ENCODE peak calls at places on chromosomes 3 and 15, in eight cellular contexts. I is left lung; J is left ventricle myocardium inferior; W is NB4; B is GM12878; S is ascending aorta; R is stomach; T is CD8-positive, alpha-beta T cell. V is an unnamed sample.

GRCh38 chr3:18308096-18308495 is 117.0 kb downstream of the SATB1 start:
- DNase-seq in I (no peak), J (no peak), W (no peak), B (no peak), S (no peak), R (no peak), T (no peak), V (no peak)

GRCh38 chr15:56242576-56243116 is 1.0 kb downstream of the RFX7 start:
- DNase-seq in I (no peak), J (no peak), W (no peak), B (no peak), S (no peak), R (no peak), T (no peak), V (no peak)

GRCh38 chr3:80060664-80061063 is 292.9 kb upstream of the ROBO1 start:
- DNase-seq in I (no peak), J (no peak), W (no peak), B (no peak), S (no peak), R (no peak), T (no peak), V (peak)

GRCh38 chr3:151379083-151379734 is 5.3 kb downstream of the P2RY12 start:
- DNase-seq in I (no peak), J (no peak), W (peak), B (no peak), S (no peak), R (no peak), T (no peak), V (no peak)

GRCh38 chr3:71461749-71462483 is 121.6 kb downstream of the FOXP1 start:
- DNase-seq in I (no peak), J (no peak), W (no peak), B (no peak), S (no peak), R (no peak), T (no peak), V (no peak)

GRCh38 chr3:123021986-123022510 is 5.5 kb downstream of the SEMA5B start:
- DNase-seq in I (no peak), J (no peak), W (no peak), B (no peak), S (no peak), R (no peak), T (no peak), V (no peak)

GRCh38 chr3:126704494-126705214 is 614 bp downstream of the CHCHD6 start:
- DNase-seq in I (peak), J (no peak), W (no peak), B (no peak), S (no peak), R (no peak), T (no peak), V (no peak)

GRCh38 chr3:126288314-126288713 is 68.9 kb downstream of the KLF15 start:
- DNase-seq in I (no peak), J (peak), W (no peak), B (no peak), S (no peak), R (peak), T (no peak), V (no peak)

GRCh38 chr15:75577401-75578205 is 1.5 kb downstream of the PTPN9 start:
- DNase-seq in I (no peak), J (no peak), W (peak), B (no peak), S (no peak), R (no peak), T (no peak), V (no peak)

GRCh38 chr15:56042031-56042430 is 48.6 kb upstream of the NEDD4 start:
- DNase-seq in I (no peak), J (no peak), W (no peak), B (no peak), S (no peak), R (no peak), T (no peak), V (no peak)

GRCh38 chr15:76340802-76341365 is 4.3 kb downstream of the ISL2 start:
- DNase-seq in I (peak), J (no peak), W (no peak), B (no peak), S (no peak), R (no peak), T (no peak), V (no peak)

GRCh38 chr3:65636326-65636725 is 402.4 kb downstream of the MAGI1 start:
- DNase-seq in I (no peak), J (no peak), W (no peak), B (no peak), S (no peak), R (no peak), T (no peak), V (no peak)

GRCh38 chr3:7640787-7641186 is 779.9 kb downstream of the GRM7 start:
- DNase-seq in I (no peak), J (no peak), W (no peak), B (no peak), S (no peak), R (no peak), T (no peak), V (no peak)

GRCh38 chr3:123094492-123094891 is 27.7 kb downstream of the PDIA5 start:
- DNase-seq in I (no peak), J (no peak), W (no peak), B (no peak), S (no peak), R (no peak), T (no peak), V (no peak)

GRCh38 chr3:33363113-33363800 is 76.9 kb downstream of the UBP1 start:
- DNase-seq in I (no peak), J (no peak), W (no peak), B (no peak), S (no peak), R (no peak), T (no peak), V (no peak)

GRCh38 chr3:147120029-147120428 is 286.3 kb downstream of the ZIC4 start:
- DNase-seq in I (no peak), J (no peak), W (peak), B (no peak), S (no peak), R (no peak), T (no peak), V (no peak)

GRCh38 chr15:74609938-74610301 is 5.7 kb upstream of the CLK3 start:
- DNase-seq in I (peak), J (no peak), W (no peak), B (no peak), S (no peak), R (no peak), T (no peak), V (no peak)

GRCh38 chr15:87348746-87349145 is 907.8 kb downstream of the NTRK3 start:
- DNase-seq in I (no peak), J (no peak), W (no peak), B (no peak), S (no peak), R (no peak), T (no peak), V (no peak)

GRCh38 chr15:101070502-101071273 is 151.5 kb downstream of the LRRK1 start:
- DNase-seq in I (no peak), J (no peak), W (peak), B (no peak), S (no peak), R (no peak), T (no peak), V (peak)

GRCh38 chr15:67839358-67839928 is 402 bp downstream of the RNU6-1 start:
- DNase-seq in I (no peak), J (no peak), W (peak), B (no peak), S (no peak), R (no peak), T (no peak), V (no peak)

GRCh38 chr3:58071480-58071971 is 63.3 kb downstream of the FLNB start:
- DNase-seq in I (no peak), J (no peak), W (no peak), B (no peak), S (no peak), R (no peak), T (no peak), V (no peak)

GRCh38 chr3:151047636-151048035 is 37.8 kb upstream of the MED12L start:
- DNase-seq in I (no peak), J (no peak), W (peak), B (no peak), S (no peak), R (no peak), T (no peak), V (no peak)

GRCh38 chr3:58484049-58484721 is 7.7 kb upstream of the KCTD6 start:
- DNase-seq in I (no peak), J (no peak), W (peak), B (no peak), S (no peak), R (no peak), T (no peak), V (no peak)

DNA sequence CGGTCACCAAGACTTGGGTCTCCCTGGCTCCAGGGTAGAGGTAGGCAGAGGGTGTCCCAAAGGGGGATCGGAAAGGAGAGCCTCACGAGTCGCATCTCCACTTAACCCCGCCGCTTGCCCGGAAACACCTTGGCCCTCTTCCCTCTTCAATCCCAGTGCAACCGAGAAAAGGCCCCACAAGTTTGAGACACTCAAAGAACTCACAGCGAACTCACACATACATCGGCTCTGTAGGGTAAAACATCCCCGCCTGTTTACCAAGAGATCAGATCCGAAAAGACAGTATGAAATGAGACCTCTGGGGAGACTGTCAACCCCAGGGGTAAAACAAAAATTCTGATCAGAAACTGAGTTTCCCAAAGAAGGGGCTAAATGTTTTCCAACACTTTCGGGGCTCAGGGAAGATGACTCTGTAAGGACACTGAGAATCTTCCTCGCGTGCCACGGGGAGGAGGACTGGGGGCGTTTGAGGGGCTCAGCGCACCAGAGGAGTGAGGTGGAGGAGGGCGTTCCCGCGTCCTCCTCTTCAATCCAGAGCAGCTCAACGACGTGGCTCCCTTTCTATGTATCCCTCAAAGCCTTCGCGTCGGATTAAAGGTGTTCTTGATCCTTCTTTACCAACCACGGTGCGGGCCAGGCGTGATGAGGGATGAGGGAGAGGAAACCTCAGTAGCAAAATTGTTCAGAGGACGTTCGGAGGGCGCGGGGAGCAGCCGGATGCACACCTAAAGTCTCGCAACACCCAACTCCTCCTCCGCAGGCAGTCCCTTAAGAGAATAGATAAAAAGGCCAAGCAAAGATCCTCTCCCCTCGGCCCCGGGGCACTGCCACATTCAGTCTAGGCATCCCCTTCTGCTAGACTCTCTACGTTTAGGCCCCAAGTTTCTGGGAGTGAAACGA is 3.7 kb downstream of the WNT5A start:
- DNase-seq in I (no peak), J (no peak), W (no peak), B (no peak), S (no peak), R (no peak), T (no peak), V (no peak)
- H3K4me3 ChIP-seq in I (no peak), J (no peak), W (no peak), B (peak), S (no peak), R (peak), T (no peak), V (peak)

GRCh38 chr3:129428020-129428381 is 435 bp downstream of the EFCAB12 start:
- DNase-seq in I (no peak), J (no peak), W (no peak), B (no peak), S (no peak), R (no peak), T (no peak), V (no peak)
- H3K4me3 ChIP-seq in I (peak), J (peak), W (no peak), B (peak), S (peak), R (peak), T (peak), V (peak)

GRCh38 chr15:38844683-38845195 is 280.1 kb upstream of the RASGRP1 start:
- DNase-seq in I (no peak), J (no peak), W (no peak), B (no peak), S (no peak), R (no peak), T (no peak), V (no peak)
- H3K4me3 ChIP-seq in I (no peak), J (no peak), W (no peak), B (no peak), S (no peak), R (no peak), T (no peak), V (no peak)

DNA sequence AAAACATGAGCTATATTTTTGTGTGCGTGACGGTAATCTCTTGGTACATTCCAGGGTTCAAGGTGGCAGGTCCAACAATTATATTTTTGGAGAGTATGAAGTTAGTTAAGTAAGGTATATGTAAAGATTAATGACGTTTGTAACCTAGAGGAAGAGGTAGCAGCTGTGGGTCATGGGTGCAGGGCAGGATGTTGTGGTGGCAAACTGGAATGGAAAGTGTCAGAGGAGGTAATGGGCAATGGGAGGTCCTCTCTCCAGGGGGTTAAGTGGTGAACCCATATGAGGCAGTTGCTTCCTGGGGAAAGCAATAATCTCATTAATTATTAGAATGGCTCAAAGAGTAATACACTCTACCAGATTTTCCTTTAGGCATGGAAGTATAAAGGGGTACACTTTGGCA is 1.0 kb upstream of the CD200R1L start:
- DNase-seq in I (no peak), J (no peak), W (peak), B (no peak), S (no peak), R (no peak), T (no peak), V (no peak)
- H3K4me3 ChIP-seq in I (no peak), J (no peak), W (no peak), B (no peak), S (no peak), R (no peak), T (no peak), V (no peak)

GRCh38 chr15:69813881-69814280 is 283.8 kb downstream of the TLE3 start:
- DNase-seq in I (no peak), J (no peak), W (no peak), B (no peak), S (no peak), R (no peak), T (no peak), V (no peak)

GRCh38 chr15:69809421-69809820 is 288.3 kb downstream of the TLE3 start:
- DNase-seq in I (no peak), J (no peak), W (no peak), B (no peak), S (no peak), R (no peak), T (no peak), V (no peak)

GRCh38 chr15:69815793-69816192 is 281.9 kb downstream of the TLE3 start:
- DNase-seq in I (no peak), J (no peak), W (no peak), B (no peak), S (no peak), R (no peak), T (no peak), V (no peak)

GRCh38 chr15:69810441-69811071 is 287.2 kb downstream of the TLE3 start:
- DNase-seq in I (no peak), J (no peak), W (no peak), B (no peak), S (no peak), R (no peak), T (no peak), V (peak)

GRCh38 chr15:69812881-69813280 is 284.8 kb downstream of the TLE3 start:
- DNase-seq in I (no peak), J (no peak), W (no peak), B (no peak), S (no peak), R (peak), T (no peak), V (no peak)
- H3K4me3 ChIP-seq in I (no peak), J (no peak), W (no peak), B (no peak), S (no peak), R (no peak), T (no peak), V (no peak)

GRCh38 chr3:187748050-187748481 is 2.8 kb upstream of the BCL6 start:
- DNase-seq in I (peak), J (peak), W (peak), B (no peak), S (peak), R (peak), T (peak), V (no peak)

GRCh38 chr3:187747506-187747905 is 2.2 kb upstream of the BCL6 start:
- DNase-seq in I (no peak), J (no peak), W (no peak), B (no peak), S (no peak), R (no peak), T (no peak), V (no peak)

GRCh38 chr3:187745201-187746058 is at the start of gene BCL6:
- DNase-seq in I (peak), J (peak), W (peak), B (no peak), S (peak), R (peak), T (peak), V (peak)

GRCh38 chr3:187746059-187746453 is 788 bp upstream of the BCL6 start:
- DNase-seq in I (no peak), J (no peak), W (peak), B (no peak), S (no peak), R (no peak), T (no peak), V (no peak)

DNA sequence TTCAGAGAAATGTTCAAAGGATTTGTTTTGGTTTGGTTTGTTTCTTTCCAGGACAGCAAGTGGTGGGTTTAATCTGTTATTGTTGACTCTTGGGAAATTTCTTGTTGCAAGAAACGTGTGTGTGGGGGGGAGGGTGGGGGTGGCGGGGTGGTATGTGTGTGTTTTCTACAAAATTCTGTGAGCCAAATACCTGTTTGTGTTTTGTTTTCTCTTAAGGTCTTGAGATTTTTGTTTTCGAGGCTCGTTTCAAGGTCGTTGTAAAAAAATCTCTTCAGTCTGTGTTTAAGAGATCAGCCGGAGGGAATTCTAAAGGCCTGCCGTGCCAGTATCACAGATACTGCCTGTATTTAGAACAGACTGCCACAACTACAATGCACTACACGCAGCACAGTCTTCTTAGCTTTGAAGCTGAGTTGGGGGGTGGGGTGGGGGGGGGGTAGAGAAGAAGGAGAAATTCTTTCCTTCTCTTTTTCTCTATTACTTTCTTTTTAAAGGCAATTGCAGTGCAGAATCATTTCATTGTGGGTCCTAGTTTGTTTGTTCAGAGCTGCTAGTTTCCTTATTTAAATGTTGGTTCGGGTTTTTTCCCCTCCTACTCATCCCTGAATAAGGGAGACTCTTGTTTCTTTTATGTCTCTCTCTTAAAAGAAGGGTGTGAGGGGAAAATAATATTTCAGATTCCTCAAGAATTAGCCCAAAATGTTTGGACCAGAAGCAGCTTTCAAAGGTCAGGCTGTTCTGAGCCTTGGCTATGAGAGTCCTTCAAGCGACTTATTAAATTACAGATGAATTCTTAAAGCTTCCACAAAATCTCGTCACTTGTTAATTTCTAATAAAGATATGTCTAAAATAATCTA is 1.4 kb upstream of the BCL6 start:
- DNase-seq in I (no peak), J (no peak), W (no peak), B (no peak), S (no peak), R (no peak), T (no peak), V (no peak)
- H3K4me3 ChIP-seq in I (peak), J (peak), W (no peak), B (no peak), S (peak), R (peak), T (peak), V (peak)

GRCh38 chr3:13016083-13016725 is 57.0 kb downstream of the IQSEC1 start:
- DNase-seq in I (peak), J (peak), W (peak), B (peak), S (no peak), R (peak), T (no peak), V (no peak)
- H3K4me3 ChIP-seq in I (peak), J (peak), W (peak), B (peak), S (no peak), R (peak), T (peak), V (no peak)